ENCODE peak calls at places on chromosomes 3 and 15, in nine cellular contexts. J is ureter, W is ELR, P is H7, Q is SK-N-SH, Z is mucosa of descending colon, M is GDM1, U is neural progenitor cell, A is GM23338. F is an unnamed sample.

GRCh38 chr3:78974181-78974770 is 793.5 kb downstream of the ROBO1 start:
- DNase-seq in P (no peak), A (no peak), Z (no peak), Q (no peak), W (peak; percentile 58), U (no peak), J (no peak), M (no peak), F (no peak)

GRCh38 chr15:93331545-93332117 is 242.6 kb upstream of the RGMA start:
- DNase-seq in W (no peak), J (no peak), M (no peak), A (peak; percentile 90), Q (peak; percentile 75), Z (no peak), U (peak; percentile 55), P (peak; percentile 71), F (no peak)

GRCh38 chr3:29764603-29765254 is 483.9 kb downstream of the RBMS3 start:
- DNase-seq in M (no peak), P (no peak), Q (no peak), W (peak; percentile 86), A (no peak), U (no peak), Z (no peak), J (no peak), F (no peak)

GRCh38 chr15:48469271-48469670 is 138.0 kb downstream of the DUT start:
- DNase-seq in P (no peak), U (no peak), J (no peak), A (no peak), M (no peak), Z (no peak), W (no peak), Q (no peak), F (no peak)

GRCh38 chr3:148090156-148090555 is 607.5 kb upstream of the AGTR1 start:
- DNase-seq in P (no peak), M (no peak), A (no peak), W (no peak), U (no peak), Q (no peak), J (no peak), Z (no peak), F (no peak)

GRCh38 chr3:24470277-24470676 is 24.4 kb downstream of the THRB start:
- DNase-seq in A (no peak), Z (no peak), U (no peak), J (no peak), M (no peak), Q (no peak), P (no peak), W (no peak), F (no peak)

GRCh38 chr3:170997966-170998913 is 28.3 kb downstream of the SLC2A2 start:
- DNase-seq in M (no peak), P (no peak), U (no peak), J (no peak), W (peak; percentile 37), Z (no peak), Q (no peak), A (no peak), F (peak; percentile 60)

GRCh38 chr3:94225176-94225742 is 162.4 kb downstream of the NSUN3 start:
- DNase-seq in A (no peak), J (no peak), Q (no peak), M (no peak), P (no peak), W (peak; percentile 68), U (no peak), Z (no peak), F (no peak)

GRCh38 chr15:73799466-73799865 is 46.3 kb upstream of the INSYN1 start:
- DNase-seq in J (no peak), W (peak; percentile 53), M (no peak), Z (no peak), Q (no peak), U (no peak), A (peak; percentile 30), P (no peak), F (no peak)

GRCh38 chr15:30941520-30941919 is 37.8 kb downstream of the FAN1 start:
- DNase-seq in W (no peak), Z (no peak), U (no peak), P (peak; percentile 19), Q (no peak), J (no peak), A (peak; percentile 54), M (no peak), F (no peak)

GRCh38 chr15:34701536-34701935 is 53.3 kb downstream of the GJD2 start:
- DNase-seq in W (no peak), U (peak; percentile 41), J (no peak), A (peak; percentile 29), Z (no peak), M (no peak), P (no peak), Q (no peak), F (no peak)

GRCh38 chr3:150083653-150084037 is 113.0 kb upstream of the PFN2 start:
- DNase-seq in W (peak; percentile 64), A (no peak), U (no peak), M (no peak), Z (no peak), Q (peak; percentile 32), P (no peak), J (no peak), F (no peak)

GRCh38 chr3:174640932-174641331 is 218.2 kb upstream of the NAALADL2 start:
- DNase-seq in Z (no peak), M (no peak), W (no peak), P (no peak), J (no peak), Q (no peak), U (no peak), A (no peak), F (no peak)

GRCh38 chr15:31758126-31758525 is 272.2 kb upstream of the CHRNA7 start:
- DNase-seq in U (no peak), Z (peak; percentile 78), W (peak; percentile 40), A (no peak), M (no peak), P (no peak), Q (peak; percentile 35), J (peak; percentile 88), F (peak; percentile 58)

GRCh38 chr3:66993082-66993481 is 5.0 kb upstream of the KBTBD8 start:
- DNase-seq in A (peak; percentile 34), W (no peak), Z (no peak), U (no peak), J (no peak), M (no peak), Q (no peak), P (no peak), F (no peak)

GRCh38 chr3:64053581-64053980 is 30.3 kb upstream of the PSMD6 start:
- DNase-seq in Z (no peak), M (no peak), P (no peak), J (no peak), W (no peak), U (no peak), A (no peak), Q (peak; percentile 73), F (no peak)

GRCh38 chr15:81256916-81257315 is 60.2 kb downstream of the IL16 start:
- DNase-seq in Q (peak; percentile 24), Z (no peak), P (no peak), W (peak; percentile 38), J (no peak), U (peak; percentile 38), M (no peak), A (peak; percentile 51), F (no peak)

GRCh38 chr15:57251941-57252340 is 124.4 kb upstream of the CGNL1 start:
- DNase-seq in M (no peak), Q (no peak), J (no peak), A (no peak), W (peak; percentile 71), U (no peak), P (no peak), Z (no peak), F (no peak)

GRCh38 chr15:77557178-77557960 is 75.3 kb downstream of the LINGO1 start:
- DNase-seq in Z (no peak), U (no peak), Q (no peak), A (no peak), M (no peak), W (no peak), P (no peak), J (no peak), F (no peak)

GRCh38 chr3:142053244-142053643 is 96.1 kb downstream of the TFDP2 start:
- DNase-seq in W (peak; percentile 15), J (no peak), Z (no peak), A (no peak), U (no peak), M (no peak), Q (no peak), P (no peak), F (no peak)

GRCh38 chr3:152322756-152323155 is 54.0 kb downstream of the MBNL1 start:
- DNase-seq in U (no peak), J (no peak), M (no peak), Z (no peak), A (no peak), P (no peak), W (no peak), Q (no peak), F (no peak)

GRCh38 chr15:39474657-39475056 is 106.2 kb upstream of the THBS1 start:
- DNase-seq in Z (no peak), Q (no peak), J (no peak), P (no peak), M (no peak), U (no peak), W (peak; percentile 32), A (no peak), F (no peak)

GRCh38 chr3:167406876-167407492 is 26.9 kb upstream of the ZBBX start:
- DNase-seq in M (peak; percentile 36), A (peak; percentile 87), Z (no peak), J (no peak), P (peak; percentile 3), Q (peak; percentile 8), W (peak; percentile 74), U (peak; percentile 81), F (no peak)

GRCh38 chr3:42680256-42680655 is 5.1 kb upstream of the KLHL40 start:
- DNase-seq in U (no peak), J (no peak), Z (no peak), W (peak; percentile 54), Q (no peak), A (no peak), M (no peak), P (peak; percentile 3), F (no peak)

GRCh38 chr15:101469520-101470288 is 19.8 kb downstream of the PCSK6 start:
- DNase-seq in M (no peak), Z (no peak), A (no peak), P (no peak), Q (peak; percentile 47), U (no peak), J (no peak), W (no peak), F (no peak)

GRCh38 chr3:87311309-87311708 is 34.9 kb upstream of the POU1F1 start:
- DNase-seq in J (no peak), A (no peak), P (no peak), Z (no peak), U (no peak), M (no peak), Q (no peak), W (peak; percentile 73), F (no peak)

GRCh38 chr15:58467121-58467721 is 35.4 kb downstream of the LIPC start:
- DNase-seq in M (no peak), J (no peak), A (no peak), Z (no peak), U (peak; percentile 4), Q (no peak), P (no peak), W (no peak), F (no peak)

GRCh38 chr15:42065008-42065407 is 29.4 kb downstream of the PLA2G4D start:
- DNase-seq in J (no peak), P (no peak), Q (peak; percentile 56), M (no peak), U (no peak), Z (no peak), W (peak; percentile 39), A (no peak), F (peak; percentile 18)

GRCh38 chr3:25156526-25157075 is 271.5 kb upstream of the RARB start:
- DNase-seq in Q (no peak), J (no peak), A (peak; percentile 60), P (no peak), Z (no peak), U (peak; percentile 70), W (peak; percentile 32), M (no peak), F (no peak)

GRCh38 chr15:96889734-96890480 is 559.4 kb downstream of the NR2F2 start:
- DNase-seq in J (no peak), U (peak; percentile 26), Z (no peak), Q (no peak), P (no peak), M (no peak), A (no peak), W (peak; percentile 16), F (no peak)

GRCh38 chr3:122576174-122576940 is 1.1 kb upstream of the PARP15 start:
- DNase-seq in W (no peak), U (no peak), Q (no peak), P (peak; percentile 24), Z (no peak), J (no peak), A (no peak), M (no peak), F (no peak)